ENCODE peak calls at places on chromosome 20, in eight cellular contexts. U is sigmoid colon, D is GM12878, S is transverse colon, C is lower leg skin, H is A549, F is uterus, O is endothelial cell of umbilical vein. G is an unnamed sample.

GRCh38 chr20:25272223-25273000 is 24.5 kb downstream of the PYGB start:
- DNase-seq in D (no peak), F (no peak), O (no peak), H (no peak), C (no peak), S (peak), U (peak), G (no peak)

GRCh38 chr20:50438986-50439407 is 71.2 kb upstream of the PTPN1 start:
- DNase-seq in C (no peak), O (no peak), S (no peak), H (peak), D (no peak), F (no peak), U (no peak), G (peak)

GRCh38 chr20:2874456-2874855 is 1.2 kb downstream of the PTPRA start:
- DNase-seq in F (no peak), H (no peak), O (peak), U (no peak), C (no peak), S (no peak), D (no peak), G (no peak)

GRCh38 chr20:6629564-6629963 is 137.9 kb upstream of the BMP2 start:
- DNase-seq in D (no peak), S (no peak), U (no peak), C (no peak), O (no peak), F (no peak), H (no peak), G (no peak)

GRCh38 chr20:10581823-10582222 is 92.0 kb downstream of the JAG1 start:
- DNase-seq in D (no peak), F (no peak), U (no peak), C (no peak), S (no peak), O (no peak), H (no peak), G (no peak)

GRCh38 chr20:50627747-50628146 is 63.6 kb downstream of the RIPOR3 start:
- DNase-seq in U (no peak), O (no peak), C (no peak), H (no peak), S (no peak), F (no peak), D (no peak), G (no peak)

GRCh38 chr20:4782373-4782772 is 60.7 kb downstream of the PRND start:
- DNase-seq in F (no peak), C (no peak), O (no peak), U (no peak), S (no peak), D (no peak), H (no peak), G (no peak)

GRCh38 chr20:62760536-62761057 is 35.7 kb upstream of the MRGBP start:
- DNase-seq in H (no peak), O (no peak), D (no peak), S (no peak), F (no peak), U (no peak), C (no peak), G (no peak)

GRCh38 chr20:47066484-47067270 is 172.0 kb downstream of the EYA2 start:
- DNase-seq in S (no peak), O (no peak), U (no peak), D (no peak), H (no peak), F (no peak), C (no peak), G (no peak)

GRCh38 chr20:6066582-6066981 is 12.7 kb upstream of the LRRN4 start:
- DNase-seq in U (no peak), O (no peak), S (no peak), C (no peak), D (no peak), F (no peak), H (no peak), G (no peak)

GRCh38 chr20:25514747-25515340 is 70.5 kb downstream of the NINL start:
- DNase-seq in U (no peak), C (no peak), O (no peak), F (no peak), D (no peak), H (peak), S (no peak), G (no peak)

GRCh38 chr20:63538204-63539091 is 1.3 kb upstream of the PTK6 start:
- DNase-seq in F (no peak), S (peak), H (no peak), O (no peak), C (peak), U (no peak), D (no peak), G (peak)

GRCh38 chr20:3102575-3103368 is 18.2 kb upstream of the AVP start:
- DNase-seq in S (no peak), D (no peak), O (no peak), H (no peak), F (no peak), U (no peak), C (no peak), G (no peak)

GRCh38 chr20:8399963-8400362 is 267.9 kb downstream of the PLCB1 start:
- DNase-seq in H (no peak), D (peak), O (no peak), S (no peak), C (no peak), U (no peak), F (no peak), G (no peak)

GRCh38 chr20:13865825-13866351 is 81.1 kb downstream of the NDUFAF5 start:
- DNase-seq in F (peak), C (no peak), U (no peak), O (no peak), H (no peak), D (no peak), S (no peak), G (no peak)

GRCh38 chr20:63087872-63088680 is 81.3 kb upstream of the BHLHE23 start:
- DNase-seq in O (no peak), F (peak), D (no peak), U (peak), S (peak), H (no peak), C (no peak), G (no peak)

GRCh38 chr20:49906101-49906604 is 9.2 kb downstream of the SPATA2 start:
- DNase-seq in F (no peak), S (no peak), D (no peak), C (no peak), U (peak), H (no peak), O (no peak), G (no peak)

GRCh38 chr20:20897922-20898321 is 185.5 kb upstream of the RALGAPA2 start:
- DNase-seq in U (no peak), F (no peak), H (no peak), O (no peak), S (no peak), D (no peak), C (no peak), G (no peak)

GRCh38 chr20:3174442-3175263 is 1.3 kb upstream of the LZTS3 start:
- DNase-seq in O (peak), D (no peak), U (no peak), S (no peak), C (no peak), H (peak), F (no peak), G (no peak)

GRCh38 chr20:41716911-41717310 is 98.7 kb upstream of the CHD6 start:
- DNase-seq in O (no peak), U (no peak), H (no peak), F (no peak), S (no peak), C (no peak), D (no peak), G (no peak)

GRCh38 chr20:15882553-15882952 is 690.7 kb downstream of the KIF16B start:
- DNase-seq in D (no peak), O (no peak), F (no peak), U (no peak), C (no peak), H (no peak), S (no peak), G (no peak)

GRCh38 chr20:20364016-20364746 is 3.7 kb upstream of the INSM1 start:
- DNase-seq in S (no peak), D (no peak), C (no peak), F (no peak), O (no peak), U (no peak), H (no peak), G (no peak)

GRCh38 chr20:49657118-49657901 is 56.4 kb downstream of the B4GALT5 start:
- DNase-seq in C (no peak), O (no peak), U (no peak), H (no peak), S (no peak), D (no peak), F (peak), G (no peak)

GRCh38 chr20:53517146-53517545 is 76.5 kb downstream of the ZNF217 start:
- DNase-seq in S (peak), F (no peak), D (no peak), C (no peak), H (no peak), O (no peak), U (peak), G (no peak)

GRCh38 chr20:44715495-44716308 is 533 bp downstream of the CCN5 start:
- DNase-seq in O (no peak), D (no peak), S (no peak), C (no peak), H (no peak), U (peak), F (no peak), G (no peak)

GRCh38 chr20:47675190-47676142 is 109.8 kb downstream of the SULF2 start:
- DNase-seq in S (no peak), H (no peak), D (no peak), U (no peak), C (no peak), O (no peak), F (no peak), G (no peak)

GRCh38 chr20:49464556-49464955 is 17.9 kb downstream of the KCNB1 start:
- DNase-seq in F (no peak), S (no peak), H (no peak), C (no peak), U (no peak), D (no peak), O (no peak), G (no peak)

GRCh38 chr20:5149892-5150225 is 23.1 kb downstream of the CDS2 start:
- DNase-seq in F (no peak), C (no peak), S (no peak), H (no peak), U (no peak), D (no peak), O (no peak), G (no peak)

GRCh38 chr20:33093582-33093981 is 14.1 kb downstream of the BPIFB4 start:
- DNase-seq in O (no peak), D (no peak), U (no peak), C (no peak), F (no peak), H (no peak), S (no peak), G (no peak)

GRCh38 chr20:33093074-33093473 is 13.6 kb downstream of the BPIFB4 start:
- DNase-seq in D (no peak), O (no peak), F (no peak), C (no peak), S (no peak), H (no peak), U (no peak), G (no peak)

GRCh38 chr20:33091693-33092092 is 12.2 kb downstream of the BPIFB4 start:
- DNase-seq in H (no peak), F (no peak), O (no peak), S (no peak), U (no peak), D (no peak), C (no peak), G (no peak)

GRCh38 chr20:33092361-33092760 is 12.9 kb downstream of the BPIFB4 start:
- DNase-seq in S (no peak), O (no peak), H (peak), F (no peak), D (no peak), C (no peak), U (no peak), G (no peak)

DNA sequence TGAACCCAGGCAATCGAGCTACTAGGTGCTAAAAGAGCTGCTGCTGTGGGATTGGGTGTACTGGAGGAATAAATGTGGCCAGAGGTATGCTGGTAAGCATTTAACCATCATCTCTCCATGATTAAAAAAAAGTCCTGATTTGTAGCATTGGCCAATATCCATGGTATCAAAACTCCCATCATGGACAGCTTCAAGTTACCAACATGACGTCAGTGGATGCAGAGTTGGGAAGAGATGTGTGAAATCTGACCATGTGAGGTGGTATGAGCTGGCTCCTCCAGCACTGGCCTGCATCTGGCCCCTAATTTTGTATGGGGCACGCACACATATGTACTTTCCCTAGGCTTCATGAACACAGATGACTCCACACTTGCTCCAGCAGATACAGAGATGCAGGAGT is 11.7 kb downstream of the BPIFB4 start:
- DNase-seq in D (no peak), C (no peak), U (no peak), S (no peak), F (no peak), H (no peak), O (no peak), G (no peak)
- TF ChIP-seq POLR2A in D (no peak), C (no peak), U (no peak), S (no peak), F (no peak), H (no peak), O (no peak), G (no peak)

GRCh38 chr20:59938696-59939051 is 1.4 kb downstream of the PPP1R3D start:
- DNase-seq in D (no peak), O (no peak), H (no peak), F (peak), S (peak), C (no peak), U (peak), G (peak)

GRCh38 chr20:59939052-59939878 is 840 bp downstream of the PPP1R3D start:
- DNase-seq in C (no peak), F (peak), O (no peak), S (no peak), H (no peak), D (no peak), U (peak), G (no peak)

GRCh38 chr20:59940956-59941294 is 736 bp downstream of the FAM217B start:
- DNase-seq in D (no peak), U (no peak), F (no peak), H (no peak), S (no peak), C (no peak), O (no peak), G (no peak)

GRCh38 chr20:59939879-59940128 is 301 bp downstream of the PPP1R3D start:
- DNase-seq in S (peak), O (no peak), D (no peak), H (no peak), F (no peak), C (no peak), U (peak), G (no peak)

GRCh38 chr20:59940129-59940955 is at the start of the genes FAM217B and PPP1R3D:
- DNase-seq in O (peak), D (peak), H (peak), F (peak), S (peak), C (peak), U (peak), G (peak)
- TF ChIP-seq POLR2A in O (peak), D (peak), H (peak), F (peak), S (peak), C (no peak), U (peak), G (peak)

DNA sequence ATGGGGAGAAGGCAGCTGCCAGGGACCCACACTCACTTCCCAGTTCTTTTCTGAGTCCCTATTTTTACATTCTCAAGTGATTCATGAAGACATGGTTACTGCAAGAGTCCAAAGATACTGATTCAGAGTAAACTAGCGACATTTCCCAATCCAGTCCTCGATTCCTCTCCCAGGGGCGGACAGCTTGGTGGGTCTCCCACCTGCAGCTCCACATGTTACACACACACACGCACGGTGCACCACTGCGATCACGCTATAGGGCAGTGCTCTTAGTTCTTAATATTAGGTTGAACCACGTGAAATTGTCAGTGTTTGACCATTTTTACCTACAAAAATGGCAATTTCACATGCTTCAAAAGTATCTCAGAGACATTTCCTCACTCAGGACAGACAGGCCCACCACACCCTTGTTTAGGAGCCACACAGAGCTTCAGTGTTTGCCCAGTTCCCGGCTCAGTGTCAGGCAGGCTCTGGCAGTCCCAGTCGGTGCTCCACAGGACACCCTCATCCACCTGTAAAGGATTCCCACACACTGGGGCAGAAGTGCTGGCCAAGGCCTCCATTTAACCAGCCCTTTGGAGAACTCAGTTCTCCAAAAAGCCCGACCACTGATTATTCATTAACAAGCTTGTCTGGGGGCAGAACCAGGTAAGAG is 51.8 kb downstream of the RRBP1 start:
- DNase-seq in S (no peak), F (no peak), U (no peak), D (no peak), H (no peak), C (no peak), O (no peak), G (no peak)
- TF ChIP-seq POLR2A in S (no peak), F (no peak), U (no peak), D (no peak), H (no peak), C (no peak), O (no peak), G (no peak)

DNA sequence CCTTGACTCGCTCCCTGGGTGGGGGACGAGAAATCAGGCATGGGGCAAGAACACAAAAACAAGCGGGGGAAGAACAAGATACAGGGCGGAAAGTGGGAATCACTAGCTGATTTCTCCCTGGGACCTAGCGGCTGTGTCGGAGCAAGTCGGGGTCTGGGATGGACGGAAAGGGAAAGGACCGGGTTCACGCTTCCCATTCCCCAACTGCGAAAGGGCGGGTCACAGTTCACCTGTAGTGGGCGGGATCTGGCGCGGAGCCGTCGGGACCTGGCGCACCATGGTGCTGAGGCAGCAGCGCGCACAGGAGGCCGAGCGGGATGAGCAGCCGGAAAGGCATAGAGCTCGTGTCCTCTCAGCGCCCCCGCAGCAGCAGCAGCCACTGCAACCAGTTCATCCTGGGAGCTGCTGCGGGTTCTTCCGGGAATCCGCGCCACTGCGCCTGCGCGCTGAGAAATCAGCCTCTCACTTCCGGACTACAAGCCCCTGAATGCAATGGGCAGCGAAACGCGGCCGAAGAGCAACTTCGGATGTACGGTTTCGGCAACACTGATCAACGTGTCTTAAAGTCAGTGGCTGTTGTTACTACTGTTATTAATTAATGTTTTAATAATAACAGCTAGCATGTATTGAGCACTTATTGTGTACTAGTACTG is at the start of gene EDEM2:
- DNase-seq in S (peak), C (peak), U (peak), H (peak), O (peak), D (peak), F (peak), G (peak)
- TF ChIP-seq POLR2A in S (peak), C (no peak), U (peak), H (peak), O (peak), D (peak), F (peak), G (peak)